ENCODE peak calls at places on chromosomes 6 and 20, in five cellular contexts. One of them, this sample, is unnamed. For H3K9me3, the result is how much of the 10 kb centered on the place peaks cover.

GRCh38 chr20:38196592-38196991 is 31.5 kb upstream of the TGM2 start:
- DNase-seq in heart left ventricle: peak
- DNase-seq in lower lobe of right lung: peak
- DNase-seq in uterus: peak
- DNase-seq in CD8-positive, alpha-beta T cell: no peak
- DNase-seq in this sample: no peak

GRCh38 chr20:49885558-49886332 is 29.6 kb downstream of the SPATA2 start:
- DNase-seq in heart left ventricle: no peak
- DNase-seq in uterus: no peak
- DNase-seq in CD8-positive, alpha-beta T cell: no peak
- DNase-seq in lower lobe of right lung: no peak
- DNase-seq in this sample: no peak

GRCh38 chr6:147078602-147079001 is 125.6 kb upstream of the STXBP5 start:
- DNase-seq in CD8-positive, alpha-beta T cell: no peak
- DNase-seq in uterus: no peak
- DNase-seq in lower lobe of right lung: no peak
- DNase-seq in heart left ventricle: no peak
- DNase-seq in this sample: no peak

GRCh38 chr6:33052627-33053026 is 20.8 kb downstream of the HLA-DPA1 start:
- DNase-seq in lower lobe of right lung: no peak
- DNase-seq in heart left ventricle: no peak
- DNase-seq in CD8-positive, alpha-beta T cell: no peak
- DNase-seq in uterus: no peak
- DNase-seq in this sample: no peak

GRCh38 chr20:47008842-47009518 is 114.3 kb downstream of the EYA2 start:
- DNase-seq in uterus: no peak
- DNase-seq in heart left ventricle: no peak
- DNase-seq in CD8-positive, alpha-beta T cell: no peak
- DNase-seq in lower lobe of right lung: no peak
- DNase-seq in this sample: no peak

GRCh38 chr6:35083507-35083906 is 57.6 kb downstream of the TCP11 start:
- DNase-seq in uterus: no peak
- DNase-seq in CD8-positive, alpha-beta T cell: no peak
- DNase-seq in lower lobe of right lung: no peak
- DNase-seq in heart left ventricle: peak
- DNase-seq in this sample: no peak

GRCh38 chr6:134029495-134030455 is 22.6 kb downstream of the SLC2A12 start:
- DNase-seq in uterus: no peak
- DNase-seq in heart left ventricle: no peak
- DNase-seq in CD8-positive, alpha-beta T cell: no peak
- DNase-seq in lower lobe of right lung: no peak
- DNase-seq in this sample: no peak

GRCh38 chr6:35368038-35368887 is 25.9 kb downstream of the PPARD start:
- DNase-seq in CD8-positive, alpha-beta T cell: no peak
- DNase-seq in uterus: no peak
- DNase-seq in heart left ventricle: no peak
- DNase-seq in lower lobe of right lung: no peak
- DNase-seq in this sample: no peak

GRCh38 chr6:17505062-17505476 is 95.0 kb upstream of the FAM8A1 start:
- DNase-seq in CD8-positive, alpha-beta T cell: no peak
- DNase-seq in uterus: no peak
- DNase-seq in heart left ventricle: no peak
- DNase-seq in lower lobe of right lung: no peak
- DNase-seq in this sample: no peak

GRCh38 chr20:38426006-38426405 is 9.1 kb downstream of the SNHG17 start:
- DNase-seq in heart left ventricle: peak
- DNase-seq in lower lobe of right lung: no peak
- DNase-seq in uterus: no peak
- DNase-seq in CD8-positive, alpha-beta T cell: no peak
- DNase-seq in this sample: no peak

GRCh38 chr6:82484001-82484400 is 120.4 kb downstream of the TPBG start:
- DNase-seq in lower lobe of right lung: no peak
- DNase-seq in uterus: no peak
- DNase-seq in CD8-positive, alpha-beta T cell: no peak
- DNase-seq in heart left ventricle: no peak
- DNase-seq in this sample: no peak

GRCh38 chr6:82488403-82488802 is 124.8 kb downstream of the TPBG start:
- DNase-seq in CD8-positive, alpha-beta T cell: no peak
- DNase-seq in uterus: no peak
- DNase-seq in lower lobe of right lung: no peak
- DNase-seq in heart left ventricle: no peak
- DNase-seq in this sample: no peak

GRCh38 chr6:82487895-82488294 is 124.3 kb downstream of the TPBG start:
- DNase-seq in uterus: no peak
- DNase-seq in heart left ventricle: no peak
- DNase-seq in CD8-positive, alpha-beta T cell: no peak
- DNase-seq in lower lobe of right lung: no peak
- DNase-seq in this sample: no peak

DNA sequence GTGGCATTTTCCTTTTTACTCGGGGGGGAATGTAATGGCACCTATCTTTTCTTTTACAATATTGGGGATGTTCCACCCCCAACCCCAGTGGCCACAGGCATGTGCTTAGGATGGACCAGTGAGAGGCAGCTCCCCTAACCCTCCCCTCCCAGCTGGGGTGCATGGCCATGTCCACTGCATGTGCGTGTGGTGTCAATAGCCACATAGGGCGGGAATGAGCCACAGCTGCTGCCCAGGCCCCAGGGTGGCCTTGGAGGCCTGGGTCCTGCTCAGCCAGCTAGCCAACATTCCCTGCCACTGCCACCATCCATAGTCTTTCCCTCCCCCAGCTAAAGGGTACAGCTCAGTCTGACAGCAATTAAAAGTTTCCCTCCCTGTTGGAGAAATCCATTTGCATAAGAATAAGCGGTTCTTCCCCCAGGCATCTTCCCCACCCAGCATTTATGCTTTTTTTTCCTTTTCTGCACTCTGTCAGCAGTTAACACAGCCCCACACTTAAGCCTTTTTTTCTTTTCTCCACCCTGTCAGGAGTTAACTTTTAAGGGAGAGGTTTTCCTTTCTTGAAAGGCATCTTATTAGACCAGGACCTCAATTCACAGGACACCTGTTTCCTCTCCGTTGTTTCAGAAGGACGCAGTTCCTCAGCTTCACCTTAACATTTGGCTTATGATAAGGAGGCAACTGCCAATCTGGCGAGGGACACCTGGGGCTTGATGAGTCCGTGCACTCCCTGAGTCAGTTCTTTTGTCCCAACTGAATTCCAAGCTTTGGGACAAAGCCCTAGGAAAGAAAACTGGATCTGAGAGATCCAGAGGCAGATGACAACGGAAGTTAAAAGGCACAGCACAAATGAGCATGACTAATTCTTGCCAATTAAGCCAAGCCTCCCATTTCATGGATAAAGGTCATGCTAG is 121.4 kb downstream of the TPBG start:
- DNase-seq in CD8-positive, alpha-beta T cell: no peak
- DNase-seq in lower lobe of right lung: no peak
- DNase-seq in uterus: no peak
- DNase-seq in heart left ventricle: no peak
- DNase-seq in this sample: no peak
- H3K9me3 ChIP-seq in CD8-positive, alpha-beta T cell: under half
- H3K9me3 ChIP-seq in lower lobe of right lung: under half
- H3K9me3 ChIP-seq in uterus: under half
- H3K9me3 ChIP-seq in heart left ventricle: under half
- H3K9me3 ChIP-seq in this sample: under half

GRCh38 chr20:55701467-55701866 is 303.9 kb downstream of the CBLN4 start:
- DNase-seq in uterus: no peak
- DNase-seq in CD8-positive, alpha-beta T cell: no peak
- DNase-seq in heart left ventricle: no peak
- DNase-seq in lower lobe of right lung: no peak
- DNase-seq in this sample: no peak
- H3K9me3 ChIP-seq in uterus: under half
- H3K9me3 ChIP-seq in CD8-positive, alpha-beta T cell: under half
- H3K9me3 ChIP-seq in heart left ventricle: under half
- H3K9me3 ChIP-seq in lower lobe of right lung: under half
- H3K9me3 ChIP-seq in this sample: under half

GRCh38 chr6:22970004-22970403 is 400.6 kb downstream of the HDGFL1 start:
- DNase-seq in uterus: no peak
- DNase-seq in heart left ventricle: no peak
- DNase-seq in CD8-positive, alpha-beta T cell: no peak
- DNase-seq in lower lobe of right lung: no peak
- DNase-seq in this sample: no peak
- H3K9me3 ChIP-seq in uterus: under half
- H3K9me3 ChIP-seq in heart left ventricle: under half
- H3K9me3 ChIP-seq in CD8-positive, alpha-beta T cell: under half
- H3K9me3 ChIP-seq in lower lobe of right lung: under half
- H3K9me3 ChIP-seq in this sample: under half

GRCh38 chr20:25018841-25019240 is 26.3 kb upstream of the APMAP start:
- DNase-seq in lower lobe of right lung: no peak
- DNase-seq in uterus: no peak
- DNase-seq in CD8-positive, alpha-beta T cell: no peak
- DNase-seq in heart left ventricle: no peak
- DNase-seq in this sample: no peak

GRCh38 chr20:25016471-25016870 is 23.9 kb upstream of the APMAP start:
- DNase-seq in uterus: no peak
- DNase-seq in lower lobe of right lung: no peak
- DNase-seq in heart left ventricle: peak
- DNase-seq in CD8-positive, alpha-beta T cell: no peak
- DNase-seq in this sample: no peak

GRCh38 chr20:25015986-25016385 is 23.4 kb upstream of the APMAP start:
- DNase-seq in heart left ventricle: no peak
- DNase-seq in uterus: no peak
- DNase-seq in CD8-positive, alpha-beta T cell: no peak
- DNase-seq in lower lobe of right lung: no peak
- DNase-seq in this sample: no peak

GRCh38 chr20:25018425-25018824 is 25.9 kb upstream of the APMAP start:
- DNase-seq in heart left ventricle: no peak
- DNase-seq in lower lobe of right lung: no peak
- DNase-seq in uterus: no peak
- DNase-seq in CD8-positive, alpha-beta T cell: no peak
- DNase-seq in this sample: no peak

DNA sequence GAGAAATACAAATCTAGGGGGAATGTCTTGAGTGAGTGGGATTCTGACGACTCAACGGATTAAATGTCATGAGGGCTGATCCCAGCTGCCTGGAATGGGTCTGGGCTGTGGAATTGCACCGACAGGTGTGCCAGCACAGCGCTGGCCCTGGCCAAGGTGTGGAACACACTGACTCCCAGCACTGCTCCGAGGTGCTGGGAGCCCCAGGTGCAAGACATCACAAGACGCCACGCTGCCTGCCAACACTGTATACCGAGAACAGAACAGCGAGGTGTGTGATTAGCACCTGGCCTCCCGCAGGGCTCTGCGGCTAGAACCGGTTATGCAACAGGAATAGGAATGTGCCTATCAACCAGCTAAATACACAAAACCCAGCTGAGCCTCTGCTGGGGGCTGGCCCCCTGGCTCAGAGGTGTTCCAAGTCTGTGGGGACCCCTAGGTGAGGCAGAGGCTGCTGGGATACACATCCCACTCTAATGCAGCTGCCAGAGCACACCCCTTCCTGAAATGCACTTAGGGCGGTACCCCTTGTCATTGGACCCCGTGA is 24.8 kb upstream of the APMAP start:
- DNase-seq in lower lobe of right lung: peak
- DNase-seq in uterus: no peak
- DNase-seq in CD8-positive, alpha-beta T cell: no peak
- DNase-seq in heart left ventricle: peak
- DNase-seq in this sample: no peak
- H3K9me3 ChIP-seq in lower lobe of right lung: under half
- H3K9me3 ChIP-seq in uterus: under half
- H3K9me3 ChIP-seq in CD8-positive, alpha-beta T cell: under half
- H3K9me3 ChIP-seq in heart left ventricle: under half
- H3K9me3 ChIP-seq in this sample: under half

GRCh38 chr6:5749666-5750215 is 257.0 kb downstream of the NRN1 start:
- DNase-seq in CD8-positive, alpha-beta T cell: no peak
- DNase-seq in uterus: no peak
- DNase-seq in lower lobe of right lung: peak
- DNase-seq in heart left ventricle: no peak
- DNase-seq in this sample: no peak

GRCh38 chr6:5752282-5752681 is 254.4 kb downstream of the NRN1 start:
- DNase-seq in heart left ventricle: no peak
- DNase-seq in lower lobe of right lung: no peak
- DNase-seq in uterus: no peak
- DNase-seq in CD8-positive, alpha-beta T cell: no peak
- DNase-seq in this sample: no peak

GRCh38 chr6:5749016-5749665 is 257.6 kb downstream of the NRN1 start:
- DNase-seq in uterus: no peak
- DNase-seq in heart left ventricle: no peak
- DNase-seq in lower lobe of right lung: peak
- DNase-seq in CD8-positive, alpha-beta T cell: no peak
- DNase-seq in this sample: no peak

GRCh38 chr6:5753187-5753586 is 253.5 kb downstream of the NRN1 start:
- DNase-seq in CD8-positive, alpha-beta T cell: no peak
- DNase-seq in uterus: no peak
- DNase-seq in heart left ventricle: no peak
- DNase-seq in lower lobe of right lung: no peak
- DNase-seq in this sample: no peak

DNA sequence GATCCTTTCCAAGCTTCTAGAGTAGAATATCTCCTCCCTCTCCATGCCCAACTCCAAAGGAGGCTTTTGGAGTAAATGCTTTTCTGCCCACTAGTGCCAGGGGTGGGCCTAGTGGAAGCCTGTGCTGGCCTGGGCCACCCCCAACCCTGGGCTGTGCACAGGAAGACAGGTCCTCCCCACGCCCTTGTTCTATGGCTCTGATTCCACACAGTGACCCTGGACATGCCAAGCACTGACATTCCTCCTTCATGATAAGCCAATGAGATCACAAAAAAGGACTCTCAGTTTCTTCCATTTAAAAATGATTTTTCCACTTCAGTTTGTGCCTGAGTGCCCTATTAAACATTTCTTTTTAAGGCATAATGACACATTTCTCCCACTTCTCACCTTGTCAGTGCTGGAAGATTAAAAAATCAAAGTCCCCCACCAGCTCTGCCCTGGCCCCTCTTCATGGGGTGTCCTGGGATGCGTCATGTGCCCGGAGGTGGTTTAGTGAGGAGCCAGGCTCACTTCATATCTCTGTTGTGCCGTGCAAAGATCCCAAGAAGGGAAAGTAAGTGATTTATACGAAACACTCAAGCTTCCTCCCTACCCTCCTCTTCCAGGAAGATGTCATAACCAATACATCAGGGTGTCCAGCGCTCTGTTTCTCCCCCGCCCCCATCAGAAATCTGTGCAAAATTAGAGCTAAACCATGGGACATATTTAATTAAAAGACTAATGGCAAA is 255.0 kb downstream of the NRN1 start:
- DNase-seq in uterus: no peak
- DNase-seq in CD8-positive, alpha-beta T cell: no peak
- DNase-seq in lower lobe of right lung: no peak
- DNase-seq in heart left ventricle: no peak
- DNase-seq in this sample: no peak
- H3K9me3 ChIP-seq in uterus: under half
- H3K9me3 ChIP-seq in CD8-positive, alpha-beta T cell: under half
- H3K9me3 ChIP-seq in lower lobe of right lung: under half
- H3K9me3 ChIP-seq in heart left ventricle: under half
- H3K9me3 ChIP-seq in this sample: under half

This sample was measured in CD4-positive, alpha-beta T cell.